ENCODE peak calls at places on chromosomes 13 and 19, in seven cellular contexts. R is amniotic epithelial cell, V is GM12864, G is ovary, O is HTR-8/SVneo, E is HEK293T, X is cerebellum. K is an unnamed sample.

GRCh38 chr19:31397308-31397707 is 48.1 kb upstream of the TSHZ3 start:
- DNase-seq in G (no peak), V (no peak), R (no peak), X (no peak), E (no peak), O (no peak), K (no peak)

GRCh38 chr13:76677047-76677446 is 209.2 kb downstream of the KCTD12 start:
- DNase-seq in O (no peak), X (no peak), E (no peak), V (no peak), G (no peak), R (peak), K (no peak)

GRCh38 chr19:17775991-17776803 is 18.7 kb upstream of the B3GNT3 start:
- DNase-seq in R (peak), X (no peak), E (no peak), V (peak), O (no peak), G (no peak), K (no peak)

GRCh38 chr19:42389899-42390298 is at the start of gene CNFN:
- DNase-seq in G (no peak), X (no peak), O (no peak), E (no peak), R (no peak), V (no peak), K (no peak)

GRCh38 chr19:7211191-7211988 is 82.8 kb downstream of the INSR start:
- DNase-seq in V (no peak), O (no peak), G (peak), E (no peak), X (no peak), R (peak), K (no peak)

GRCh38 chr19:1811942-1812425 is at the start of gene ATP8B3:
- DNase-seq in X (peak), O (no peak), V (no peak), R (no peak), G (no peak), E (no peak), K (no peak)

GRCh38 chr13:30319703-30320102 is 12.4 kb upstream of the KATNAL1 start:
- DNase-seq in R (no peak), O (no peak), E (no peak), X (no peak), V (no peak), G (no peak), K (no peak)

GRCh38 chr13:98176777-98177608 is at the start of gene RNF113B:
- DNase-seq in V (no peak), G (no peak), X (no peak), R (peak), E (no peak), O (no peak), K (no peak)

GRCh38 chr13:40271931-40272775 is 394.3 kb downstream of the FOXO1 start:
- DNase-seq in E (no peak), V (no peak), X (peak), R (peak), O (peak), G (peak), K (no peak)

GRCh38 chr19:28519950-28520861 is 692.7 kb downstream of the UQCRFS1 start:
- DNase-seq in R (no peak), X (peak), V (no peak), G (no peak), E (no peak), O (no peak), K (no peak)

GRCh38 chr13:38680912-38681311 is 6.0 kb upstream of the FREM2 start:
- DNase-seq in X (no peak), G (no peak), R (no peak), E (no peak), O (no peak), V (no peak), K (no peak)

GRCh38 chr19:292951-293350 is 1.7 kb upstream of the PLPP2 start:
- DNase-seq in R (no peak), O (no peak), G (no peak), V (no peak), E (no peak), X (no peak), K (no peak)

GRCh38 chr19:1041272-1041834 is 1.4 kb downstream of the ABCA7 start:
- DNase-seq in O (no peak), X (no peak), E (no peak), V (no peak), R (no peak), G (no peak), K (no peak)